ENCODE peak calls at places on chromosomes 11 and 22, in eight cellular contexts. F is breast epithelium; Y is AG04450; M is kidney tubule cell; B is ecto neural progenitor cell; I is activated T-cell treated with anti-CD3 and anti-CD28 coated beads for 1 hour; E is BE2C; D is naive thymus-derived CD8-positive, alpha-beta T cell. C is an unnamed sample.

GRCh38 chr11:35009191-35009940 is 92.9 kb downstream of the PDHX start:
- DNase-seq in F (no peak), Y (no peak), M (peak), B (no peak), I (no peak), E (no peak), D (no peak), C (no peak)

GRCh38 chr11:71240865-71241691 is 11.3 kb downstream of the SHANK2 start:
- DNase-seq in F (peak), Y (peak), M (peak), B (no peak), I (no peak), E (no peak), D (no peak), C (no peak)

GRCh38 chr11:60955566-60955965 is 3.6 kb upstream of the SLC15A3 start:
- DNase-seq in F (no peak), Y (no peak), M (no peak), B (no peak), I (no peak), E (no peak), D (no peak), C (no peak)

GRCh38 chr11:69870772-69871171 is 51.6 kb upstream of the FGF3 start:
- DNase-seq in F (no peak), Y (no peak), M (no peak), B (peak), I (no peak), E (no peak), D (no peak), C (no peak)

GRCh38 chr22:18110194-18110943 is at the start of gene TUBA8:
- DNase-seq in F (no peak), Y (no peak), M (peak), B (peak), I (no peak), E (peak), D (no peak), C (no peak)

GRCh38 chr11:72135891-72136676 is 559 bp downstream of the FOLR3 start:
- DNase-seq in F (no peak), Y (no peak), M (peak), B (no peak), I (no peak), E (no peak), D (no peak), C (no peak)

GRCh38 chr11:117094776-117095175 is 3.5 kb downstream of the SIK3 start:
- DNase-seq in F (no peak), Y (no peak), M (peak), B (no peak), I (no peak), E (no peak), D (no peak), C (peak)

GRCh38 chr11:35654711-35655110 is 7.9 kb upstream of the TRIM44 start:
- DNase-seq in F (no peak), Y (no peak), M (no peak), B (no peak), I (no peak), E (no peak), D (no peak), C (no peak)

GRCh38 chr11:110738641-110739040 is 26.4 kb upstream of the ARHGAP20 start:
- DNase-seq in F (no peak), Y (no peak), M (no peak), B (no peak), I (no peak), E (no peak), D (no peak), C (no peak)

GRCh38 chr11:75815345-75815983 is 454 bp downstream of the UVRAG start:
- DNase-seq in F (peak), Y (no peak), M (peak), B (no peak), I (peak), E (peak), D (peak), C (peak)

GRCh38 chr11:110968348-110969062 is 256.3 kb upstream of the ARHGAP20 start:
- DNase-seq in F (no peak), Y (no peak), M (no peak), B (no peak), I (no peak), E (no peak), D (no peak), C (no peak)

GRCh38 chr11:20754957-20755356 is 85.6 kb downstream of the NELL1 start:
- DNase-seq in F (no peak), Y (no peak), M (peak), B (no peak), I (no peak), E (no peak), D (no peak), C (no peak)

GRCh38 chr22:17578129-17578754 is 14.9 kb downstream of the SLC25A18 start:
- DNase-seq in F (peak), Y (no peak), M (no peak), B (no peak), I (no peak), E (no peak), D (no peak), C (no peak)

GRCh38 chr11:41177791-41178190 is 281.7 kb downstream of the LRRC4C start:
- DNase-seq in F (no peak), Y (no peak), M (no peak), B (no peak), I (no peak), E (no peak), D (no peak), C (no peak)

GRCh38 chr22:41688365-41689211 is at the start of gene SNU13:
- DNase-seq in F (peak), Y (peak), M (peak), B (peak), I (peak), E (peak), D (peak), C (peak)

GRCh38 chr22:20857838-20858614 is 585 bp downstream of the PI4KA start:
- DNase-seq in F (peak), Y (peak), M (peak), B (peak), I (peak), E (peak), D (peak), C (no peak)

GRCh38 chr11:46718155-46719019 is 626 bp upstream of the F2 start:
- DNase-seq in F (no peak), Y (no peak), M (no peak), B (no peak), I (no peak), E (no peak), D (no peak), C (no peak)

GRCh38 chr11:31826530-31827438 is 15.7 kb upstream of the PAX6 start:
- DNase-seq in F (no peak), Y (no peak), M (no peak), B (peak), I (no peak), E (no peak), D (no peak), C (no peak)

GRCh38 chr22:26777402-26777801 is 120.0 kb downstream of the MIAT start:
- DNase-seq in F (no peak), Y (no peak), M (peak), B (no peak), I (no peak), E (peak), D (no peak), C (no peak)

GRCh38 chr22:22366478-22366988 is 121.9 kb downstream of the VPREB1 start:
- DNase-seq in F (no peak), Y (no peak), M (no peak), B (no peak), I (no peak), E (no peak), D (no peak), C (no peak)

GRCh38 chr22:24867327-24868022 is 61.5 kb downstream of the SGSM1 start:
- DNase-seq in F (no peak), Y (no peak), M (no peak), B (no peak), I (no peak), E (no peak), D (no peak), C (no peak)

GRCh38 chr22:40310081-40310770 is 36.1 kb upstream of the ADSL start:
- DNase-seq in F (no peak), Y (peak), M (no peak), B (no peak), I (no peak), E (no peak), D (no peak), C (no peak)

GRCh38 chr22:19467912-19468311 is 11.1 kb downstream of the UFD1 start:
- DNase-seq in F (no peak), Y (no peak), M (no peak), B (no peak), I (no peak), E (no peak), D (no peak), C (no peak)

GRCh38 chr22:35977136-35977535 is 51.5 kb downstream of the RBFOX2 start:
- DNase-seq in F (no peak), Y (peak), M (no peak), B (no peak), I (no peak), E (no peak), D (no peak), C (no peak)

GRCh38 chr11:130653838-130654601 is 205.6 kb downstream of the ADAMTS15 start:
- DNase-seq in F (peak), Y (no peak), M (peak), B (peak), I (no peak), E (no peak), D (no peak), C (no peak)

GRCh38 chr22:49160261-49161001 is 667.2 kb downstream of the BRD1 start:
- DNase-seq in F (peak), Y (no peak), M (no peak), B (no peak), I (no peak), E (no peak), D (no peak), C (no peak)

GRCh38 chr11:64065141-64065465 is 29.4 kb downstream of the FLRT1 start:
- DNase-seq in F (no peak), Y (no peak), M (no peak), B (no peak), I (no peak), E (no peak), D (no peak), C (no peak)

GRCh38 chr11:7690648-7691047 is 15.6 kb downstream of the OVCH2 start:
- DNase-seq in F (no peak), Y (no peak), M (peak), B (no peak), I (no peak), E (no peak), D (no peak), C (no peak)

GRCh38 chr11:125679397-125679796 is 1.2 kb downstream of the ACRV1 start:
- DNase-seq in F (no peak), Y (no peak), M (peak), B (no peak), I (no peak), E (no peak), D (no peak), C (no peak)

GRCh38 chr22:49547751-49548239 is 279.9 kb downstream of the BRD1 start:
- DNase-seq in F (no peak), Y (no peak), M (no peak), B (no peak), I (no peak), E (no peak), D (no peak), C (no peak)

GRCh38 chr11:65662247-65662801 is 392 bp downstream of the RELA start:
- DNase-seq in F (no peak), Y (no peak), M (no peak), B (no peak), I (no peak), E (no peak), D (no peak), C (no peak)

GRCh38 chr22:23216331-23217170 is 36.2 kb downstream of the BCR start:
- DNase-seq in F (no peak), Y (no peak), M (no peak), B (no peak), I (peak), E (no peak), D (peak), C (peak)

GRCh38 chr22:40720538-40721256 is 41.4 kb downstream of the MCHR1 start:
- DNase-seq in F (no peak), Y (no peak), M (peak), B (no peak), I (no peak), E (no peak), D (no peak), C (no peak)

GRCh38 chr11:120674537-120674936 is 163.0 kb downstream of the GRIK4 start:
- DNase-seq in F (no peak), Y (peak), M (peak), B (no peak), I (no peak), E (no peak), D (no peak), C (no peak)